ENCODE peak calls at places on chromosomes 1 and 21, in nine cellular contexts. T is NB4; E is uterus; F is nephron progenitor cell; I is activated CD8-positive, alpha-beta T cell treated with anti-CD3 and anti-CD28 coated beads for 36 hours; K is kidney epithelial cell; L is psoas muscle; P is tibial artery; N is Peyer's patch. W is an unnamed sample.

GRCh38 chr1:41476807-41477361 is 7.6 kb downstream of the EDN2 start:
- DNase-seq in T (peak), E (peak), F (no peak), I (no peak), K (no peak), L (peak), P (no peak), N (peak), W (no peak)

GRCh38 chr1:108610073-108610472 is 50.2 kb downstream of the EEIG2 start:
- DNase-seq in T (no peak), E (no peak), F (no peak), I (no peak), K (no peak), L (no peak), P (no peak), N (no peak), W (no peak)

GRCh38 chr1:105544475-105544874 is 1512.0 kb upstream of the PRMT6 start:
- DNase-seq in T (no peak), E (no peak), F (no peak), I (no peak), K (peak), L (no peak), P (no peak), N (no peak), W (no peak)

GRCh38 chr1:36510418-36510817 is 27.7 kb upstream of the CSF3R start:
- DNase-seq in T (no peak), E (no peak), F (no peak), I (no peak), K (no peak), L (no peak), P (no peak), N (no peak), W (no peak)

GRCh38 chr1:206703647-206704046 is 18.9 kb downstream of the MAPKAPK2 start:
- DNase-seq in T (no peak), E (no peak), F (no peak), I (peak), K (no peak), L (no peak), P (no peak), N (peak), W (no peak)

GRCh38 chr1:25568090-25568833 is 24.9 kb downstream of the LDLRAP1 start:
- DNase-seq in T (no peak), E (no peak), F (peak), I (no peak), K (no peak), L (peak), P (peak), N (no peak), W (no peak)

GRCh38 chr1:234927968-234928635 is 200.5 kb downstream of the TOMM20 start:
- DNase-seq in T (no peak), E (no peak), F (no peak), I (peak), K (no peak), L (no peak), P (peak), N (peak), W (no peak)

GRCh38 chr1:1162597-1163537 is 10.8 kb upstream of the TTLL10 start:
- DNase-seq in T (no peak), E (no peak), F (no peak), I (no peak), K (no peak), L (peak), P (no peak), N (peak), W (no peak)

GRCh38 chr1:95117207-95118018 is at the start of gene TLCD4:
- DNase-seq in T (peak), E (peak), F (peak), I (peak), K (no peak), L (peak), P (peak), N (peak), W (peak)

GRCh38 chr1:243264718-243265117 is 8.9 kb downstream of the SDCCAG8 start:
- DNase-seq in T (peak), E (no peak), F (no peak), I (no peak), K (no peak), L (no peak), P (no peak), N (no peak), W (no peak)

GRCh38 chr1:58881471-58881994 is 97.7 kb upstream of the JUN start:
- DNase-seq in T (peak), E (peak), F (no peak), I (peak), K (no peak), L (peak), P (peak), N (peak), W (no peak)

GRCh38 chr21:38956006-38956405 is 150.3 kb downstream of the ETS2 start:
- DNase-seq in T (no peak), E (no peak), F (no peak), I (no peak), K (no peak), L (no peak), P (no peak), N (no peak), W (no peak)

GRCh38 chr1:115300087-115300856 is 37.8 kb downstream of the NGF start:
- DNase-seq in T (no peak), E (no peak), F (no peak), I (no peak), K (no peak), L (no peak), P (no peak), N (no peak), W (no peak)

GRCh38 chr1:205907794-205908193 is 35.5 kb downstream of the SLC26A9 start:
- DNase-seq in T (no peak), E (no peak), F (no peak), I (no peak), K (no peak), L (no peak), P (no peak), N (no peak), W (peak)

GRCh38 chr1:181324797-181325616 is 158.3 kb upstream of the CACNA1E start:
- DNase-seq in T (no peak), E (no peak), F (no peak), I (peak), K (peak), L (no peak), P (no peak), N (no peak), W (no peak)

GRCh38 chr1:87206044-87206443 is 122.6 kb upstream of the LMO4 start:
- DNase-seq in T (no peak), E (no peak), F (no peak), I (no peak), K (no peak), L (no peak), P (no peak), N (no peak), W (no peak)

GRCh38 chr1:170790651-170791071 is 126.7 kb downstream of the PRRX1 start:
- DNase-seq in T (no peak), E (no peak), F (no peak), I (no peak), K (no peak), L (no peak), P (no peak), N (no peak), W (no peak)

GRCh38 chr1:170790175-170790574 is 126.2 kb downstream of the PRRX1 start:
- DNase-seq in T (no peak), E (no peak), F (no peak), I (no peak), K (no peak), L (no peak), P (no peak), N (no peak), W (no peak)

GRCh38 chr1:170789063-170789462 is 125.1 kb downstream of the PRRX1 start:
- DNase-seq in T (no peak), E (no peak), F (no peak), I (no peak), K (no peak), L (no peak), P (no peak), N (no peak), W (no peak)

DNA sequence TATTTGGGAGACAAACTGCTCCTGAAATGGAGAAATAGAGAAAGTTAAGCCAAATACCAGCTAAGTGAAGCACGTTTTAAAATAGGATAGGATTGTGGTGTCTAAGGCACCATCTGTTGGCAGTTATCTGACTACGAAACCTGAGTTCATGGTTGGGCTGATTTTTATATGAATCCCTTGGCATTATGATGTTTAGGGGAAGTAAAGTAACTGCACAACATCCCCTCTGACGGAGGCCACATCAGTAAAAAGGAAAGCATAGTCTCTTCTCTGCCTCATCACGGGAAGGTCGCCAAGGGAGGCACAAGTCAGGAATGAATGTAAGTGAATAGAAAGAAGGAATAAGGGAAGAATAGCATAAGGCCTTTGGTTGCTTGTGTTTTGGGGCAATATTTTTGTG is 128.0 kb downstream of the PRRX1 start:
- DNase-seq in T (no peak), E (no peak), F (no peak), I (no peak), K (no peak), L (no peak), P (no peak), N (no peak), W (no peak)
- TF ChIP-seq CTCF in T (no peak), E (no peak), F (no peak), I (no peak), K (no peak), L (no peak), P (no peak), N (no peak), W (no peak)

DNA sequence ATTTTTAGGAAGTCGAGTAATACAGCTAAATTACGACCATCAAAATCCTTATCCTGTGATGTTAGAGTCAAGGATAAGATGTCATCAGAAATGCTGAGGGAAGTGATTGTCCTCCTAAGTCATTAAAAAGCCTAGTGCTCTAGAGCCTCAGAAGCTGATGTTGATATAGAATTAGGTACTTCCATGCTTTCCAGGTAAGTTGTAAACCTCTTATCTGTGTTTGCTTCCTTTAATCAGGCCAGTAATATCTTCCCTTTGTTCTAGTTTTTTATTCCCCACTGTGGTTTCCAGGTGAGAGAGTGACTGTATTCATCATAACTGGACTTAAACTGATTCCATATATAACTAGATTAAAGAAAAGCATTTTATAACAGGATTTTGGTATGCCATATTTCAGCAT is 44.4 kb downstream of the SMG7 start:
- DNase-seq in T (no peak), E (no peak), F (no peak), I (no peak), K (no peak), L (no peak), P (no peak), N (no peak), W (no peak)
- TF ChIP-seq CTCF in T (no peak), E (no peak), F (no peak), I (no peak), K (no peak), L (no peak), P (no peak), N (no peak), W (no peak)

DNA sequence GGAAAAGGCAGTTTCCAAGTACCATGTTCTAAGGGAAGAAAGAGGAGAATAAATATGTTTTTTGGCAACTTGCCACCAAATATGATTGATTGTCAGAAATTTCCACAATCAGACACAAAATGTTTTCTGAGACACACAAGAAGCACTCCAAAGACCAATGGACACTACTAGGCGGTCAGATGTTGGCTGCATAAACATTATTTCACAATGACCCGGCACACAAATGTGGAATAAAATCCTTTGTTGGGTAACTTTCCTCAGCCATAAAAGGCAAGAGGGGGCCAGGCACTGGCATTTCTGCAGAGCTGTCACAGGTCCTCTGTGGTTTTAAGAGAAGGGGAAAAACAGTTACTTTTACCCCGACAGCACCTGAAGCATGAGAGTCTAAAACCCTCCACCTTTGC is 12.9 kb upstream of the CPLANE2 start:
- DNase-seq in T (no peak), E (peak), F (no peak), I (no peak), K (no peak), L (peak), P (peak), N (peak), W (no peak)
- TF ChIP-seq CTCF in T (no peak), E (no peak), F (no peak), I (no peak), K (no peak), L (no peak), P (no peak), N (no peak), W (no peak)

GRCh38 chr1:29577512-29577911 is 341.2 kb downstream of the PTPRU start:
- DNase-seq in T (no peak), E (no peak), F (peak), I (no peak), K (no peak), L (no peak), P (no peak), N (no peak), W (no peak)
- TF ChIP-seq CTCF in T (no peak), E (no peak), F (no peak), I (no peak), K (no peak), L (no peak), P (no peak), N (no peak), W (no peak)

GRCh38 chr1:168470821-168471473 is 72.8 kb downstream of the XCL2 start:
- DNase-seq in T (peak), E (no peak), F (no peak), I (no peak), K (peak), L (no peak), P (no peak), N (no peak), W (no peak)
- TF ChIP-seq CTCF in T (no peak), E (no peak), F (no peak), I (no peak), K (no peak), L (no peak), P (no peak), N (no peak), W (no peak)

DNA sequence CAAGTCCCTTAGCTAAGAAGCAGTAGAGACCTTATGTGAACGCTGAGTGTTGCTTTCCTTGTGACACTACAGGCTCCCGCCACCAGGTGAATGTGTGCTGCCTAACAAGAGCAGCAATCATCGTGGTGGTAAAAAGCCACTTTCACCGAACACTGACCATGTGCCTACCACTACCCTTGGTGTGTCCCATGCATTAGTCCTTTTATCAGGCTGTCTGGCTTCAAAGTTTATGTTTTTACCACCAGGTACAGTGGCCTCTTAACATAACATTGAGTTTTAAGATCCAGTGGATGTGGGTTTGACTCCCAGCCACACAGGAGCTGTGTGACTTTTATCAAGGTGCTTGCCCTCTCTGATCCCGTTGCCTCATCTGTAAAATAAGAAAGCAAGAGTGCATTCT is 1.7 kb downstream of the C1QB start:
- DNase-seq in T (no peak), E (no peak), F (no peak), I (no peak), K (no peak), L (no peak), P (no peak), N (no peak), W (no peak)
- TF ChIP-seq CTCF in T (no peak), E (no peak), F (no peak), I (no peak), K (peak), L (no peak), P (no peak), N (no peak), W (peak)

GRCh38 chr1:93257889-93258288 is 77.4 kb downstream of the CCDC18 start:
- DNase-seq in T (no peak), E (no peak), F (no peak), I (no peak), K (no peak), L (no peak), P (no peak), N (no peak), W (no peak)

DNA sequence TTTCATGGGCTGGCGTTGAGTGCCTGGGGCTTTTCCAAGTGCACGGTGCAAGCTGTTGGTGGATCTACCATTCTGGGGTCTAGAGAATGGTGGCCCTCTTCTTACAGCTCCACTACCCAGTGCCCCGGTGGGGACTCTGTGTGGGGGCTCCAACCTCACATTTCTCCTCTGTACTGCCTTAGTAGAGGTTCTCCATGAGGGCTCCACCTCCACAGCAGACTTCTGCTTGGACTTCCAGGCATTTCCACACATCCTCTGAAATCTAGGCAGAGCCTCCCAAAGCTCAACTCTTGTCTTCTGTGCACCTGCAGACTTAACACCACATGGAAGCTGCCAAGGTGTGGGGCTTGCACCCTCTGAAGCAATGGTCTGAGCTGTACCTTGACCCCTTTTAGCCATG is 82.1 kb downstream of the CCDC18 start:
- DNase-seq in T (peak), E (no peak), F (no peak), I (no peak), K (no peak), L (no peak), P (no peak), N (no peak), W (no peak)
- TF ChIP-seq CTCF in T (no peak), E (no peak), F (no peak), I (no peak), K (no peak), L (no peak), P (no peak), N (no peak), W (no peak)

GRCh38 chr1:91244737-91245136 is 159.9 kb downstream of the HFM1 start:
- DNase-seq in T (no peak), E (no peak), F (no peak), I (no peak), K (no peak), L (no peak), P (no peak), N (no peak), W (no peak)
- TF ChIP-seq CTCF in T (no peak), E (no peak), F (peak), I (no peak), K (no peak), L (no peak), P (no peak), N (no peak), W (peak)

W was measured in endothelial cell.